ENCODE peak calls at places on chromosomes 7 and 10, in five cellular contexts. Y is thoracic aorta, Q is astrocyte of the cerebellum, M is OCI-LY7, L is lower lobe of right lung. U is an unnamed sample.

GRCh38 chr10:6135039-6135438 is 46.2 kb downstream of the RBM17 start:
- DNase-seq in Y (no peak), M (peak; percentile 41), L (no peak), Q (no peak), U (no peak)

GRCh38 chr10:77245953-77246352 is 391.7 kb downstream of the KCNMA1 start:
- DNase-seq in Q (no peak), Y (no peak), M (no peak), L (no peak), U (no peak)

GRCh38 chr10:14571866-14572507 is 202.7 kb downstream of the FAM107B start:
- DNase-seq in L (peak; percentile 87), M (no peak), Y (peak; percentile 41), Q (peak; percentile 2), U (peak; percentile 87)

GRCh38 chr10:125062244-125063208 is 97.8 kb downstream of the CTBP2 start:
- DNase-seq in Y (no peak), L (no peak), M (no peak), Q (no peak), U (no peak)

GRCh38 chr7:117827861-117828260 is 45.4 kb downstream of the CTTNBP2 start:
- DNase-seq in L (no peak), Q (peak; percentile 92), M (no peak), Y (no peak), U (peak; percentile 49)

GRCh38 chr10:53939654-53940053 is 861.4 kb downstream of the PCDH15 start:
- DNase-seq in L (no peak), Q (no peak), M (no peak), Y (no peak), U (no peak)

GRCh38 chr10:123398756-123399155 is 244.6 kb downstream of the BUB3 start:
- DNase-seq in Q (no peak), Y (no peak), M (no peak), L (no peak), U (no peak)

GRCh38 chr10:68897336-68897741 is 3.8 kb upstream of the DDX50 start:
- DNase-seq in L (no peak), M (peak; percentile 58), Q (peak; percentile 66), Y (no peak), U (peak; percentile 48)

GRCh38 chr7:80060218-80060806 is 74.3 kb upstream of the GNAI1 start:
- DNase-seq in L (no peak), Q (peak; percentile 72), Y (no peak), M (peak; percentile 27), U (no peak)

GRCh38 chr7:141550694-141551079 is 523 bp upstream of the AGK start:
- DNase-seq in L (no peak), Q (no peak), Y (no peak), M (no peak), U (peak; percentile 16)

GRCh38 chr10:69359089-69360025 is 57.4 kb downstream of the TACR2 start:
- DNase-seq in Y (no peak), Q (no peak), L (no peak), M (no peak), U (no peak)

GRCh38 chr7:47636111-47636692 is 54.3 kb upstream of the TNS3 start:
- DNase-seq in Q (no peak), Y (no peak), L (no peak), M (no peak), U (peak; percentile 53)

GRCh38 chr7:22550514-22551010 is 50.6 kb upstream of the STEAP1B start:
- DNase-seq in L (no peak), Q (no peak), Y (no peak), M (no peak), U (no peak)
- H3K4me3 ChIP-seq in L (no peak overlapping the region), Q (no peak overlapping the region), Y (no peak overlapping the region), M (no peak overlapping the region), U (no peak overlapping the region)

GRCh38 chr7:98880485-98880884 is 2.2 kb downstream of the TRRAP start:
- DNase-seq in M (no peak), L (no peak), Q (no peak), Y (no peak), U (no peak)
- H3K4me3 ChIP-seq in M (peak overlapping the region; percentile 97), L (no peak overlapping the region), Q (no peak overlapping the region), Y (no peak overlapping the region), U (no peak overlapping the region)

GRCh38 chr10:119517235-119518141 is 25.0 kb downstream of the RGS10 start:
- DNase-seq in L (peak; percentile 64), M (peak; percentile 59), Y (no peak), Q (no peak), U (no peak)

GRCh38 chr10:119516381-119517234 is 25.9 kb downstream of the RGS10 start:
- DNase-seq in M (peak; percentile 80), Y (no peak), L (peak; percentile 64), Q (no peak), U (no peak)

GRCh38 chr10:119518176-119518575 is 24.3 kb downstream of the RGS10 start:
- DNase-seq in M (no peak), Y (no peak), L (no peak), Q (no peak), U (no peak)

GRCh38 chr10:119518936-119519335 is 23.6 kb downstream of the RGS10 start:
- DNase-seq in Y (no peak), Q (no peak), L (no peak), M (no peak), U (no peak)

GRCh38 chr10:119515511-119516045 is 26.9 kb downstream of the RGS10 start:
- DNase-seq in L (no peak), Q (no peak), Y (no peak), M (no peak), U (no peak)
- H3K4me3 ChIP-seq in L (no peak overlapping the region), Q (no peak overlapping the region), Y (no peak overlapping the region), M (no peak overlapping the region), U (no peak overlapping the region)

DNA sequence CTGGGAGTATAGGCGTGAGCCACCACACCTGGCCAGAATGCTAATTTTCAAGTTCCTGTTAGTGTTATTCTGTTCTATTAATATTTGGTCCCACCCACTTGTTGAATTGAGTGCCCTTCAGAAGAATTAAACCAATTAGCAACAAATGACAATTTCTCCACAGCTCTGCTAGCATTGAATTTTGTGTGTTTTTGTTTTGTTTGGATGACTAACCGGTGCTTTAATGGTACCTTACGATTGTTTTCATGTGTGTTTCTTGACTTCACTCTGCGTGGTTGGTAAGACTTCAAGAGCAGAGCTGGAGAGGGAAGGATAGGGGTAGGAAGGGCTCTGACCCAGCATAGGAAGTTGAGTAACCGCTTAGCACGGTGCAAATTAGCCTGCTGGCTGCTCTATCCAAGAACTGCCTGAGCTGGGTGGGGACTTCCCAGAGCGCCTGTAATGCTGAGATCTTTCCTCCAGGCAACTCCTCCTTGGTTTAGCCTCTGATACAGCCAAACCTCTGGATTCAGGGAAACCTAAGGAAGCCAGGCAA is 4.6 kb downstream of the ARPC1B start:
- DNase-seq in L (peak; percentile 70), M (peak; percentile 34), Y (peak; percentile 55), Q (peak; percentile 48), U (peak; percentile 86)
- H3K4me3 ChIP-seq in L (peak overlapping the region; percentile 40), M (peak overlapping the region; percentile 63), Y (peak overlapping the region; percentile 64), Q (no peak overlapping the region), U (no peak overlapping the region)

DNA sequence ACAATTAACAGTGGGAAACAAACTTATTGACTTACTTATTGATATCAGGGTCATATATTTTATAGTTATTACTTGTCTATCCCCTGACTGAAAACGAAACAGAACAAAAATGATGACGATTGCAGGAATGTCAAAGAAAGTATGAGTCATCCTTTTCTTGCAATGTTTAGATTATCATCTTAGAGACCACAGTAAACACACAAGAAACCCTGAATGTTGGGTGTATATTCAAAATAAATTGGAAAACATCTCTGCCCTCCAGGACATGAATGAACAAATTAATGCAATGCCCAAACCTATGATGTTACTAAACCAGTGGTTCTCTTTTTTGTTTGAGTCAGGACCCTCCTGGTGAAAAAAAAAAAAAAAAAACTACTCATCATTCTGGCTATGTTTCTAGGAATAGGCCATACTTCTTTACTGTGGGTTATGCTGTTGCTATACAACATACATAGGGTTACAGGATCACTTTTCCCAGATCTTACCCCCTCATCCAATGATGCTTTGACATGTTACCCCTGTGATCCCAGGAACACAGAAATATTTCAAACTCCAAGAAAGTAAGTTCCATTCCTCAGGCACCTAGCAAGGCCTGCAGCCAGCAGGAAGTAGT is 623.4 kb upstream of the IGFBP3 start:
- DNase-seq in Y (no peak), Q (peak; percentile 57), L (no peak), M (no peak), U (no peak)
- H3K4me3 ChIP-seq in Y (no peak overlapping the region), Q (no peak overlapping the region), L (no peak overlapping the region), M (no peak overlapping the region), U (no peak overlapping the region)

GRCh38 chr7:73685311-73685710 is 1.9 kb downstream of the BUD23 start:
- DNase-seq in Q (no peak), Y (no peak), M (no peak), L (no peak), U (no peak)

GRCh38 chr7:73682745-73683055 is 553 bp downstream of the DNAJC30 start:
- DNase-seq in M (no peak), Y (no peak), Q (no peak), L (no peak), U (no peak)

GRCh38 chr7:73683916-73684693 is 708 bp downstream of the BUD23 start:
- DNase-seq in Q (no peak), Y (no peak), L (no peak), M (no peak), U (no peak)

GRCh38 chr7:73681031-73681430 is 2.2 kb downstream of the DNAJC30 start:
- DNase-seq in M (no peak), Q (peak; percentile 15), Y (no peak), L (no peak), U (peak; percentile 39)

DNA sequence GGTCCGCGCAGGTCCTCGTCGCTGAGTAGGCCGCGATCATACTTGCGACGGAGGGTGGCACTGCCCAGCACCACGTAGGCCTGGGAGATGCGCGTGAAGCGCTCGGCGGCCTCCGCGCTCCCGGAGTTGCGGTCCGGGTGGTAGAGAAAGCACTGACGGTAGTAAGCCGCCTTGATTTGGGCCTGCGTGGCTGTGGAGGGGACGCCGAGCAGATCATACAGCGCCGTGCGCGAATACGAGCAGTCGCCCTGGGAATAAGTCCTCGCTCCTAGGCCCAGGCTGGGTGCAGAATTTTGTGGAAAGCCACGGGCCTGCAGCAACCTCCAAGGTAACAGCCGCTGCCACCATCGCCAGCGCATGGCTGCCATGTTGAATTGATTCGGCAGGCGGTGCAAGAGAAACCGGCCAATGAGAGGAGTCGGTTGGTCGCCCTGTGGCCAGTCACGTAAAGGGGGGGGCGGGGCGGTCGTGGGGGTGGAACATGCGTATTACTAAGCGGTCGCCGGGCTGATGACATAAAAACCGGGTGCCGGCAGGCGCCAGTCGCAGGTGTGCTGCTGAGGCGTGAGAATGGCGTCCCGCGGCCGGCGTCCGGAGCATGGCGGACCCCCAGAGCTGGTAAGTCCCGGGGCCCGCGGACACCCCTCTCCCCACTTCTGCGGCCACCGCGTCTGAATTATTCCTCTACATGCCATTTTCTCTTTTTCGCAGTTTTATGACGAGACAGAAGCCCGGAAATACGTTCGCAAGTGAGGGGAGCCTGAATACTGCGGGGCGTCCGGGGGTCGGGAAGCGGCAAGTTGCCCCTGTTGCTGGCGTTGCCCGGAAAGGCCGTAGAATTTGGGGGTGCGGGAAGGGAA is at the start of the genes BUD23 and DNAJC30:
- DNase-seq in Y (peak; percentile 98), L (peak; percentile 98), Q (peak; percentile 89), M (peak; percentile 95), U (peak; percentile 95)
- H3K4me3 ChIP-seq in Y (peak within 1 kb of the TSS; percentile 97), L (peak within 1 kb of the TSS; percentile 98), Q (peak within 1 kb of the TSS; percentile 99), M (peak within 1 kb of the TSS; percentile 85), U (peak within 1 kb of the TSS; percentile 84)

GRCh38 chr7:121372376-121373024 is 23.6 kb downstream of the FAM3C start:
- DNase-seq in M (peak; percentile 59), Q (peak; percentile 6), Y (no peak), L (no peak), U (no peak)
- H3K4me3 ChIP-seq in M (peak overlapping the region; percentile 31), Q (no peak overlapping the region), Y (no peak overlapping the region), L (no peak overlapping the region), U (no peak overlapping the region)

U was measured in MG63.